ENCODE peak calls at places on chromosomes 7 and 10, in seven cellular contexts. G is stimulated activated CD4-positive, alpha-beta T cell treated with anti-CD3 and anti-CD28 coated beads, Interleukin-2, amount 100 ng/mL, for 48 hours; Z is NCI-H1417; H is iPS-NIHi11; V is brain pericyte; L is Kasumi-1; B is B cell. W is an unnamed sample.

GRCh38 chr10:112768121-112768520 is 181.9 kb upstream of the TCF7L2 start:
- DNase-seq in G (no peak), Z (no peak), H (no peak), V (no peak), L (no peak), B (no peak), W (no peak)

GRCh38 chr7:4776160-4776623 is 769 bp downstream of the AP5Z1 start:
- DNase-seq in G (no peak), Z (no peak), H (no peak), V (no peak), L (no peak), B (no peak), W (no peak)

GRCh38 chr10:90148121-90148855 is 446.9 kb downstream of the KIF20B start:
- DNase-seq in G (no peak), Z (no peak), H (peak; percentile 26), V (no peak), L (peak; percentile 54), B (no peak), W (peak; percentile 54)

GRCh38 chr7:153193144-153193595 is 433.6 kb downstream of the ACTR3B start:
- DNase-seq in G (no peak), Z (peak; percentile 32), H (peak; percentile 70), V (no peak), L (peak; percentile 12), B (no peak), W (peak; percentile 29)

GRCh38 chr7:96236198-96237039 is 85.5 kb downstream of the SLC25A13 start:
- DNase-seq in G (no peak), Z (no peak), H (peak; percentile 25), V (peak; percentile 82), L (peak; percentile 76), B (no peak), W (no peak)

GRCh38 chr7:84218681-84219080 is 24.1 kb upstream of the SEMA3A start:
- DNase-seq in G (no peak), Z (no peak), H (no peak), V (no peak), L (peak; percentile 83), B (no peak), W (no peak)

GRCh38 chr10:81874878-81875679 is at the start of gene NRG3:
- DNase-seq in G (no peak), Z (no peak), H (peak; percentile 62), V (no peak), L (no peak), B (no peak), W (peak; percentile 44)

GRCh38 chr7:148540041-148540738 is 50.4 kb upstream of the C7orf33 start:
- DNase-seq in G (no peak), Z (no peak), H (no peak), V (no peak), L (no peak), B (no peak), W (peak; percentile 8)